ENCODE peak calls at places on chromosome 1, in nine cellular contexts. K is naive B cell; S is NCI-H1694; N is caudate nucleus; L is NCI-H774; O is ELF-1; J is CD8-positive, alpha-beta T cell; A is stimulated activated CD4-positive, alpha-beta T cell treated with anti-CD3 and anti-CD28 coated beads, TNF-alpha, amount 100 ng/mL, for 4 hours; G is head of caudate nucleus. F is an unnamed sample.
A peak's percentile ranks its signal among the peaks of the same experiment; 100 is the strongest.

GRCh38 chr1:84272401-84272800 is 29.1 kb upstream of the SAMD13 start:
- DNase-seq in N (no peak), L (peak; percentile 87), J (no peak), A (no peak), S (no peak), G (no peak), K (no peak), O (peak; percentile 9), F (no peak)

GRCh38 chr1:48160486-48161132 is 61.9 kb upstream of the SLC5A9 start:
- DNase-seq in K (no peak), A (no peak), L (no peak), J (no peak), N (no peak), G (no peak), O (no peak), S (no peak), F (no peak)

GRCh38 chr1:23548704-23549143 is 10.6 kb downstream of the ID3 start:
- DNase-seq in L (no peak), N (no peak), S (no peak), J (no peak), K (no peak), O (no peak), G (no peak), A (no peak), F (no peak)

GRCh38 chr1:159009287-159009686 is 420 bp upstream of the IFI16 start:
- DNase-seq in L (no peak), O (no peak), J (no peak), A (no peak), K (no peak), G (no peak), S (no peak), N (no peak), F (no peak)

GRCh38 chr1:188169971-188170370 is 1341.2 kb downstream of the PLA2G4A start:
- DNase-seq in L (peak; percentile 47), A (no peak), S (no peak), N (no peak), G (no peak), J (no peak), K (no peak), O (no peak), F (no peak)

GRCh38 chr1:213154056-213154677 is 103.1 kb downstream of the RPS6KC1 start:
- DNase-seq in J (no peak), N (no peak), K (no peak), O (no peak), S (no peak), G (no peak), L (no peak), A (no peak), F (no peak)

GRCh38 chr1:235087906-235088305 is 40.7 kb downstream of the TOMM20 start:
- DNase-seq in A (no peak), S (no peak), G (no peak), O (no peak), L (no peak), N (no peak), J (no peak), K (no peak), F (no peak)

GRCh38 chr1:150720703-150721102 is at the start of gene HORMAD1:
- DNase-seq in S (no peak), L (no peak), A (no peak), G (no peak), J (no peak), O (no peak), K (no peak), N (no peak), F (no peak)

GRCh38 chr1:62230724-62231123 is 36.1 kb downstream of the L1TD1 start:
- DNase-seq in S (no peak), L (no peak), A (no peak), N (no peak), O (no peak), J (no peak), G (no peak), K (no peak), F (no peak)

GRCh38 chr1:81221564-81221963 is 579.2 kb upstream of the ADGRL2 start:
- DNase-seq in G (no peak), K (no peak), N (no peak), O (no peak), L (no peak), S (no peak), J (no peak), A (no peak), F (no peak)

GRCh38 chr1:1298861-1299685 is 8.7 kb downstream of the ACAP3 start:
- DNase-seq in S (no peak), N (peak; percentile 90), L (no peak), G (peak; percentile 99), J (no peak), A (no peak), O (peak; percentile 86), K (no peak), F (peak; percentile 57)

GRCh38 chr1:201194046-201194445 is 3.4 kb downstream of the IGFN1 start:
- DNase-seq in N (no peak), A (no peak), O (no peak), K (no peak), G (no peak), J (no peak), S (no peak), L (no peak), F (no peak)

GRCh38 chr1:19892628-19893168 is 10.5 kb downstream of the OTUD3 start:
- DNase-seq in K (no peak), G (no peak), O (no peak), N (no peak), S (no peak), J (no peak), L (no peak), A (no peak), F (no peak)

GRCh38 chr1:209250970-209251636 is 332.4 kb upstream of the CAMK1G start:
- DNase-seq in S (no peak), A (no peak), O (no peak), J (no peak), K (no peak), N (no peak), G (no peak), L (no peak), F (no peak)

F was measured in hypothalamus.